ENCODE peak calls at places on chromosomes 6 and 20, in seven cellular contexts. One of them, this sample, is unnamed. For H3K4me1, the result is how much of the 10 kb centered on the place peaks cover.

GRCh38 chr6:157731221-157731620 is 91.8 kb upstream of the SNX9 start:
- DNase-seq in HepG2: no peak
- DNase-seq in BE2C: no peak
- DNase-seq in CD8-positive, alpha-beta T cell: no peak
- DNase-seq in MM.1S: no peak
- DNase-seq in PC-3: no peak
- DNase-seq in left ventricle myocardium inferior: no peak
- DNase-seq in this sample: no peak

GRCh38 chr6:136546321-136546720 is 3.9 kb downstream of the MAP7 start:
- DNase-seq in HepG2: no peak
- DNase-seq in BE2C: no peak
- DNase-seq in CD8-positive, alpha-beta T cell: no peak
- DNase-seq in MM.1S: no peak
- DNase-seq in PC-3: no peak
- DNase-seq in left ventricle myocardium inferior: no peak
- DNase-seq in this sample: no peak

GRCh38 chr20:31751126-31751525 is 12.0 kb downstream of the TPX2 start:
- DNase-seq in HepG2: no peak
- DNase-seq in BE2C: no peak
- DNase-seq in CD8-positive, alpha-beta T cell: no peak
- DNase-seq in MM.1S: no peak
- DNase-seq in PC-3: no peak
- DNase-seq in left ventricle myocardium inferior: no peak
- DNase-seq in this sample: no peak

GRCh38 chr6:62808575-62809293 is 402.5 kb upstream of the FKBP1C start:
- DNase-seq in HepG2: no peak
- DNase-seq in BE2C: no peak
- DNase-seq in CD8-positive, alpha-beta T cell: no peak
- DNase-seq in MM.1S: peak
- DNase-seq in PC-3: no peak
- DNase-seq in left ventricle myocardium inferior: no peak
- DNase-seq in this sample: no peak

GRCh38 chr6:3900744-3901351 is 51.7 kb downstream of the FAM50B start:
- DNase-seq in HepG2: peak
- DNase-seq in BE2C: no peak
- DNase-seq in CD8-positive, alpha-beta T cell: no peak
- DNase-seq in MM.1S: no peak
- DNase-seq in PC-3: no peak
- DNase-seq in left ventricle myocardium inferior: no peak
- DNase-seq in this sample: no peak

GRCh38 chr20:61776491-61776890 is 289.2 kb downstream of the TAF4 start:
- DNase-seq in HepG2: no peak
- DNase-seq in BE2C: no peak
- DNase-seq in CD8-positive, alpha-beta T cell: no peak
- DNase-seq in MM.1S: no peak
- DNase-seq in PC-3: no peak
- DNase-seq in left ventricle myocardium inferior: no peak
- DNase-seq in this sample: no peak

GRCh38 chr20:24745617-24746350 is 203.3 kb upstream of the CST7 start:
- DNase-seq in HepG2: no peak
- DNase-seq in BE2C: no peak
- DNase-seq in CD8-positive, alpha-beta T cell: no peak
- DNase-seq in MM.1S: no peak
- DNase-seq in PC-3: no peak
- DNase-seq in left ventricle myocardium inferior: no peak
- DNase-seq in this sample: no peak

GRCh38 chr6:21595265-21595950 is 1.9 kb downstream of the SOX4 start:
- DNase-seq in HepG2: no peak
- DNase-seq in BE2C: peak
- DNase-seq in CD8-positive, alpha-beta T cell: peak
- DNase-seq in MM.1S: peak
- DNase-seq in PC-3: peak
- DNase-seq in left ventricle myocardium inferior: peak
- DNase-seq in this sample: peak

GRCh38 chr6:13413906-13414555 is 73.4 kb downstream of the GFOD1 start:
- DNase-seq in HepG2: no peak
- DNase-seq in BE2C: no peak
- DNase-seq in CD8-positive, alpha-beta T cell: no peak
- DNase-seq in MM.1S: no peak
- DNase-seq in PC-3: no peak
- DNase-seq in left ventricle myocardium inferior: peak
- DNase-seq in this sample: no peak

DNA sequence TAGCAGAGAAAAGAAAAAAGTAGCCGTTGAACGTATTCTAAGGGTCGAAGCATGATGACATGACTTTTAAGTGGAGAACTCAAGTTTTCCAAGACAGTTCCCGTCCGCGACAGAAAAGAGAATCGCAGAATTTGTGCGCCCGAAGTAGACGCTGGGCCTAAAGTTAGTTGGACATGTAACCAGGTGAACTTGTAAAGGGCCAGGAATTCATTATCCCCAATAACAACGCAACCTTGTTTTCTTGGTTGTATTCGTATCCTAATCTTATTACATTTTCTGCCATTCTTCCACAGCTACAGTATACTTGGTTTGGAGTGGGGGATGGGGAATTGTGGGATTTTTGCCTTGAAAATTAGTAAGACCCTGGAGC is 925 bp downstream of the ITCH start:
- DNase-seq in HepG2: no peak
- DNase-seq in BE2C: no peak
- DNase-seq in CD8-positive, alpha-beta T cell: no peak
- DNase-seq in MM.1S: peak
- DNase-seq in PC-3: peak
- DNase-seq in left ventricle myocardium inferior: no peak
- DNase-seq in this sample: no peak
- H3K4me1 ChIP-seq in HepG2: half or more
- H3K4me1 ChIP-seq in BE2C: under half
- H3K4me1 ChIP-seq in CD8-positive, alpha-beta T cell: under half
- H3K4me1 ChIP-seq in MM.1S: under half
- H3K4me1 ChIP-seq in PC-3: under half
- H3K4me1 ChIP-seq in left ventricle myocardium inferior: half or more
- H3K4me1 ChIP-seq in this sample: under half

GRCh38 chr6:152846825-152847224 is 96.2 kb downstream of the VIP start:
- DNase-seq in HepG2: peak
- DNase-seq in BE2C: peak
- DNase-seq in CD8-positive, alpha-beta T cell: no peak
- DNase-seq in MM.1S: no peak
- DNase-seq in PC-3: no peak
- DNase-seq in left ventricle myocardium inferior: no peak
- DNase-seq in this sample: no peak
- TF ChIP-seq CTCF in HepG2: no peak
- TF ChIP-seq CTCF in BE2C: no peak
- TF ChIP-seq CTCF in CD8-positive, alpha-beta T cell: no peak
- TF ChIP-seq CTCF in MM.1S: no peak
- TF ChIP-seq CTCF in PC-3: no peak
- TF ChIP-seq CTCF in left ventricle myocardium inferior: no peak
- TF ChIP-seq CTCF in this sample: no peak

DNA sequence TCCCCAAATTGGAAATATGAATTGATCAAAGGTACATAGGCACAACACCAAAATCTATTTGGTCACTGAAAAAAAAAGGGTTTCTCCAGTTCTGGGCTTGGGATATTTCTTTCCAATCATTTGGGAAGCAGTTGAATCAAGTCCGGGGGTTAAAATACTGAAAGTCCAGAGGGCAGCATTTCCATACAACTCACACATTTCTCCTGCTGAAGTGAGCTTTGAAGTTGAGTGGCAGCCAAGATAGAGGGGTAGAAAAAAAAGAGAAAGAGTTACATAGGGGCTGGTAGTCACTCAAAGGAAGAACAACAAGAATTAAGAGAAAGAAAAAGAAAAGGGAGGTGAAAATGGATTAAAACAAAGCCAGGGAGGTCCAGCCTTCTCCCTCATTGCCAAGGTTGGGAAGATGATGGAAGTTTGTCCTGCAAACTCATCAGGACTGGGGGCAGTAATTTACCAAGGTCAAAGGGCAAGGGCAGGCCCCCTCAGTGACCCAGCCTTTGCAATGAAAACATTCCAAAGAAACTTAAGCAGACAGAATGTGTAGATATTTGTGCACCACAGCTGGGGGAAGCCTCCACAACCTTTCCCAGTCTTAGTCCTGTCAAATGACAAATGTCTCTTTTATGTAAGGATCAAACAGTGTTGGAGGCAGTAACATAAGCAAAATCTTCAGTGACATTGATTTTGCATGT is 525.3 kb upstream of the JARID2 start:
- DNase-seq in HepG2: no peak
- DNase-seq in BE2C: no peak
- DNase-seq in CD8-positive, alpha-beta T cell: no peak
- DNase-seq in MM.1S: no peak
- DNase-seq in PC-3: no peak
- DNase-seq in left ventricle myocardium inferior: no peak
- DNase-seq in this sample: no peak
- H3K4me1 ChIP-seq in HepG2: under half
- H3K4me1 ChIP-seq in BE2C: under half
- H3K4me1 ChIP-seq in CD8-positive, alpha-beta T cell: under half
- H3K4me1 ChIP-seq in MM.1S: under half
- H3K4me1 ChIP-seq in PC-3: under half
- H3K4me1 ChIP-seq in left ventricle myocardium inferior: under half
- H3K4me1 ChIP-seq in this sample: under half

DNA sequence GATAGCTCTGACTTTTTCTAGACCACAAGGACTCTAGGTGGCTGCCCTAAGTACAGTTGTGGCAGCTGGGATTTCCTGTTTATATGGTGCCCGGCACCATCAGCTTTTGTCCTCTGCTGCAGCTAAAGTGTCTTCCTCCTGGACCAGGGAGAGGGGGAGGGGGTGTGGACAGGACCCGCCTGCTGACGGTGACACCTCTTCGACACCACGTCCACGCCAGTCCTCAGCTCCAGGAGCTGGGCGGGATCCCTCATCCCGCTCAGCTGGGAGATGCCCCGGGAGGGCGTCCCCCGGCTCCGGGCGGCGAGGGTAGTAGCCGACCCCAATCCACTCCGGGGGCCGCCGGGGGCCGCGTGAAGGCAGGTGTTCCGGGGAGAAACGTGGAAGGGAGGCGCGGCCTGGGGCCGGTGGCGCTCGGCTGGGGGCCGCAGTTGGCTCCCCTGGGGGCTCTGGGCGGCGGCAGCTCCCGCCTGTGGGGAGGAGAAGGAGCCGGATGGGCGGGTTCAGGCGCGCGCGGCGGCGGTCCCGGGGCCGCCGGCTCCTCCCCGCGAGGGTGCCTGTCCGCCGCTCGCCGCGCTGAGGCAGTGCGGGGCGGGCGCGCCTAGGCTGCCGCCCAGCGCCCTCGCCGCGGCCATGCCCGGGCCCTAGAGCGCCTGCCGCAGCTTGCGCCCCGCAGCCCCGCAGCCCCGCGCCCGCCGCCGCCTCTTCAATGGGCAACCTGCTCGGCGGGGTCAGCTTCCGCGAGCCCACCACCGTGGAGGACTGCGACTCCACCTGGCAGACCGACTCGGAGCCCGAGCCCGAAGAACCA is at the start of gene OGFRL1:
- DNase-seq in HepG2: peak
- DNase-seq in BE2C: peak
- DNase-seq in CD8-positive, alpha-beta T cell: peak
- DNase-seq in MM.1S: peak
- DNase-seq in PC-3: peak
- DNase-seq in left ventricle myocardium inferior: peak
- DNase-seq in this sample: peak
- TF ChIP-seq CTCF in HepG2: peak
- TF ChIP-seq CTCF in BE2C: no peak
- TF ChIP-seq CTCF in CD8-positive, alpha-beta T cell: no peak
- TF ChIP-seq CTCF in MM.1S: no peak
- TF ChIP-seq CTCF in PC-3: no peak
- TF ChIP-seq CTCF in left ventricle myocardium inferior: peak
- TF ChIP-seq CTCF in this sample: no peak

DNA sequence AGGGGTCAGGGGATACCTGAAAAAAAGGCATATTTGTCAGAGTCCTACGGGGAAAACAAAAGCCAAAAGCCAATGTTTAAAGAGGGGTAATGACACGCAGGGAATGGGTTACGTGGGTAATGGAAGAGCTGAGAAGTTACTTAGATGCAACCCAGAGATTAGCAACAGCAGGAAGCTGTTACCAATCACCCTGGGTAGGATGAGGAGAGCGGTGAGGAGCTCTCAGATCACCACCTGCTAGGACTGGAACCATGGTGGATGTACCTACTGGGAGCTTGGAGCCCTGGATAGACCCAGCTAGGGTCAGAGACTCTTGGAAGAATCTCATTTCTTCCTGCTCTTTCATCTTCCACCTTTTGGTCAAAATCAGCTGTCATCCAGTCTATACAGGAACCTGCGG is 51.2 kb upstream of the RNF24 start:
- DNase-seq in HepG2: no peak
- DNase-seq in BE2C: no peak
- DNase-seq in CD8-positive, alpha-beta T cell: no peak
- DNase-seq in MM.1S: no peak
- DNase-seq in PC-3: no peak
- DNase-seq in left ventricle myocardium inferior: no peak
- DNase-seq in this sample: no peak
- H3K4me1 ChIP-seq in HepG2: under half
- H3K4me1 ChIP-seq in BE2C: under half
- H3K4me1 ChIP-seq in CD8-positive, alpha-beta T cell: under half
- H3K4me1 ChIP-seq in MM.1S: under half
- H3K4me1 ChIP-seq in PC-3: half or more
- H3K4me1 ChIP-seq in left ventricle myocardium inferior: half or more
- H3K4me1 ChIP-seq in this sample: under half

GRCh38 chr20:5933802-5934436 is 16.4 kb downstream of the TRMT6 start:
- DNase-seq in HepG2: peak
- DNase-seq in BE2C: peak
- DNase-seq in CD8-positive, alpha-beta T cell: no peak
- DNase-seq in MM.1S: peak
- DNase-seq in PC-3: peak
- DNase-seq in left ventricle myocardium inferior: no peak
- DNase-seq in this sample: no peak
- TF ChIP-seq CTCF in HepG2: peak
- TF ChIP-seq CTCF in BE2C: peak
- TF ChIP-seq CTCF in CD8-positive, alpha-beta T cell: no peak
- TF ChIP-seq CTCF in MM.1S: peak
- TF ChIP-seq CTCF in PC-3: peak
- TF ChIP-seq CTCF in left ventricle myocardium inferior: peak
- TF ChIP-seq CTCF in this sample: peak

GRCh38 chr6:150628908-150629307 is 29.2 kb downstream of the PLEKHG1 start:
- DNase-seq in HepG2: peak
- DNase-seq in BE2C: no peak
- DNase-seq in CD8-positive, alpha-beta T cell: no peak
- DNase-seq in MM.1S: no peak
- DNase-seq in PC-3: no peak
- DNase-seq in left ventricle myocardium inferior: no peak
- DNase-seq in this sample: no peak
- H3K4me1 ChIP-seq in HepG2: under half
- H3K4me1 ChIP-seq in BE2C: under half
- H3K4me1 ChIP-seq in CD8-positive, alpha-beta T cell: under half
- H3K4me1 ChIP-seq in MM.1S: under half
- H3K4me1 ChIP-seq in PC-3: under half
- H3K4me1 ChIP-seq in left ventricle myocardium inferior: under half
- H3K4me1 ChIP-seq in this sample: under half

GRCh38 chr6:163554663-163555062 is 140.1 kb downstream of the QKI start:
- DNase-seq in HepG2: peak
- DNase-seq in BE2C: peak
- DNase-seq in CD8-positive, alpha-beta T cell: peak
- DNase-seq in MM.1S: peak
- DNase-seq in PC-3: peak
- DNase-seq in left ventricle myocardium inferior: peak
- DNase-seq in this sample: no peak
- TF ChIP-seq CTCF in HepG2: peak
- TF ChIP-seq CTCF in BE2C: peak
- TF ChIP-seq CTCF in CD8-positive, alpha-beta T cell: peak
- TF ChIP-seq CTCF in MM.1S: peak
- TF ChIP-seq CTCF in PC-3: peak
- TF ChIP-seq CTCF in left ventricle myocardium inferior: peak
- TF ChIP-seq CTCF in this sample: no peak

GRCh38 chr20:53579266-53579580 is 14.4 kb downstream of the ZNF217 start:
- DNase-seq in HepG2: no peak
- DNase-seq in BE2C: no peak
- DNase-seq in CD8-positive, alpha-beta T cell: no peak
- DNase-seq in MM.1S: no peak
- DNase-seq in PC-3: no peak
- DNase-seq in left ventricle myocardium inferior: no peak
- DNase-seq in this sample: no peak
- H3K4me1 ChIP-seq in HepG2: half or more
- H3K4me1 ChIP-seq in BE2C: under half
- H3K4me1 ChIP-seq in CD8-positive, alpha-beta T cell: half or more
- H3K4me1 ChIP-seq in MM.1S: under half
- H3K4me1 ChIP-seq in PC-3: half or more
- H3K4me1 ChIP-seq in left ventricle myocardium inferior: half or more
- H3K4me1 ChIP-seq in this sample: under half